ENCODE peak calls at places on chromosomes 13 and 19, in six cellular contexts. C, A, R, V, H and W are unnamed samples.

GRCh38 chr13:41384749-41385503 is 72.4 kb upstream of the RGCC start:
- DNase-seq in C (no peak), A (no peak), R (no peak), V (no peak), H (peak), W (no peak)

GRCh38 chr19:33740811-33741396 is 55.8 kb upstream of the KCTD15 start:
- DNase-seq in C (peak), A (peak), R (no peak), V (peak), H (peak), W (peak)

GRCh38 chr19:512548-513365 is 5.5 kb downstream of the TPGS1 start:
- DNase-seq in C (no peak), A (no peak), R (no peak), V (no peak), H (no peak), W (no peak)

GRCh38 chr19:5799247-5800241 is 5.3 kb upstream of the NRTN start:
- DNase-seq in C (no peak), A (no peak), R (no peak), V (peak), H (no peak), W (no peak)

GRCh38 chr13:20182231-20182846 is 10.4 kb downstream of the GJB2 start:
- DNase-seq in C (no peak), A (peak), R (no peak), V (no peak), H (peak), W (peak)

GRCh38 chr19:29479941-29480340 is 45.9 kb upstream of the VSTM2B start:
- DNase-seq in C (no peak), A (no peak), R (no peak), V (no peak), H (no peak), W (no peak)

GRCh38 chr19:13834308-13834790 is 39.1 kb downstream of the ZSWIM4 start:
- DNase-seq in C (no peak), A (peak), R (no peak), V (no peak), H (peak), W (no peak)

GRCh38 chr19:662207-662961 is 630 bp downstream of the RNF126 start:
- DNase-seq in C (no peak), A (peak), R (peak), V (peak), H (no peak), W (peak)

GRCh38 chr19:4197625-4198466 is 15.4 kb downstream of the ANKRD24 start:
- DNase-seq in C (no peak), A (no peak), R (no peak), V (no peak), H (no peak), W (no peak)

GRCh38 chr13:112877976-112878955 is 90.7 kb upstream of the MCF2L start:
- DNase-seq in C (no peak), A (no peak), R (no peak), V (no peak), H (no peak), W (no peak)

GRCh38 chr13:25085125-25085742 is 10.7 kb upstream of the PABPC3 start:
- DNase-seq in C (no peak), A (peak), R (peak), V (peak), H (peak), W (peak)

GRCh38 chr19:2805991-2806649 is 13.5 kb upstream of the ZNF554 start:
- DNase-seq in C (no peak), A (no peak), R (no peak), V (no peak), H (no peak), W (no peak)

GRCh38 chr19:1057185-1057857 is 9.6 kb upstream of the ARHGAP45 start:
- DNase-seq in C (no peak), A (peak), R (no peak), V (no peak), H (peak), W (peak)

DNA sequence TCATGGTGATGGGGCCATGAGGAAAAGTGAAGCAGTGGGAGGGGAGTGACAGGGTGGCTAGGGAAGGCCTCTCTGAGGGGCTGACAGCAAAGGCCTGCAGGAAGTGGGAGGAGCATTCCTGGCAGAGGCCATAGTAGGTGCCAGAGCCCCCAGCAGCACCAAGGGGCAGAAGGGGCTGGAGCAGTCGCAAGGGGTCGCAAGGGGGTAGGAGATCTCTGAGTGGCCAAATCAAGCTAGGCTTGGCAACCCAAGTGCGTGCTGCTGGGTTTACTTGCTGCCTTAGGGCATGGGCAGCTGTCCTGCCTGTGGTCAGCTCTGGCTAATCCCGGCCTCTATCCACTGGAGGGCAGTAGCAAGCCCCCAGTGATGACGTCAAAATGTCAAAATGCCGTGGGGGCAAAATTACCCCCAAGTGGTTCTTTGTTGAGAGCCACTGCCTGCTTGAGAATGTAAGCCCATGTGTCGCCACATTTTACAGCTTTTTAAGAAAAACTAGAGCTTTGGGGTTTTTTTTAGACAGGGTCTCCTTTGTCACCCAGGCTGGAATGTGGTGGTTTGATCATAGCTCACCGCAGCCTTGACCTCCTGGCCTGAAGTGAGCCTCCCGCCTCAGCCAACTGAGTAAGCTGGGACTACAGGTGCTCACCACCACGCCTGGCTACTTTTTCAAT is 11.8 kb downstream of the CCDC97 start:
- DNase-seq in C (peak), A (peak), R (peak), V (no peak), H (peak), W (peak)
- TF ChIP-seq CTCF in C (peak), A (peak), R (peak), V (peak), H (peak), W (peak)

DNA sequence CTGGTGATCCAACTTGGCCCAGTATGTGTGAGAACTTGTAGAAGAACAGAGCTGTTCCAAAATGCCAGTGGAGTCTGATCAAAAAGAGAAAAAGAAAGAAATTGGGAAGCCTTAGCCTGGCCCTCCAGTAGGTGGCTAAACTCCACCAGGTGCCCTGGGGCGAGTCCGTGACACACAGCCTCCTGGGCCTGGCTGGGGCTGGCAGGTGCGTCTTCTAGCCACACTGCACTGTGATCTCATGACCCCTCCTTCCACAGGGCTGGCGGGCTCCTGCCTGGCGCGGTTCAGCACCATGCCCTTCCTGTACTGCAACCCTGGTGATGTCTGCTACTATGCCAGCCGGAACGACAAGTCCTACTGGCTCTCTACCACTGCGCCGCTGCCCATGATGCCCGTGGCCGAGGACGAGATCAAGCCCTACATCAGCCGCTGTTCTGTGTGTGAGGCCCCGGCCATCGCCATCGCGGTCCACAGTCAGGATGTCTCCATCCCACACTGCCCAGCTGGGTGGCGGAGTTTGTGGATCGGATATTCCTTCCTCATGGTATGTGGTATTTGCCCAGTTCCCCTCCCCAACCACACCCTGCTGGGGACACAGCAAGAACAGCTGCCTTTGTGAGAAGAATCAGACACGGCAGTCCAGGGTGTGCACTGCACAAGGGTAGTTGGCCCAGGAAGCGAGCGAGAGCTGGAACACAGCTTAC is 53.7 kb downstream of the RAB20 start:
- DNase-seq in C (no peak), A (peak), R (peak), V (peak), H (no peak), W (peak)
- TF ChIP-seq CTCF in C (no peak), A (no peak), R (no peak), V (peak), H (peak), W (peak)

GRCh38 chr19:15250635-15250993 is 18.4 kb upstream of the EPHX3 start:
- DNase-seq in C (no peak), A (no peak), R (no peak), V (no peak), H (no peak), W (no peak)

GRCh38 chr19:15251010-15251748 is 18.9 kb upstream of the EPHX3 start:
- DNase-seq in C (no peak), A (peak), R (no peak), V (no peak), H (peak), W (no peak)

GRCh38 chr19:15252398-15253018 is 20.3 kb upstream of the EPHX3 start:
- DNase-seq in C (no peak), A (peak), R (no peak), V (no peak), H (peak), W (no peak)

GRCh38 chr19:15253076-15253475 is 20.8 kb upstream of the EPHX3 start:
- DNase-seq in C (no peak), A (no peak), R (no peak), V (no peak), H (no peak), W (no peak)

DNA sequence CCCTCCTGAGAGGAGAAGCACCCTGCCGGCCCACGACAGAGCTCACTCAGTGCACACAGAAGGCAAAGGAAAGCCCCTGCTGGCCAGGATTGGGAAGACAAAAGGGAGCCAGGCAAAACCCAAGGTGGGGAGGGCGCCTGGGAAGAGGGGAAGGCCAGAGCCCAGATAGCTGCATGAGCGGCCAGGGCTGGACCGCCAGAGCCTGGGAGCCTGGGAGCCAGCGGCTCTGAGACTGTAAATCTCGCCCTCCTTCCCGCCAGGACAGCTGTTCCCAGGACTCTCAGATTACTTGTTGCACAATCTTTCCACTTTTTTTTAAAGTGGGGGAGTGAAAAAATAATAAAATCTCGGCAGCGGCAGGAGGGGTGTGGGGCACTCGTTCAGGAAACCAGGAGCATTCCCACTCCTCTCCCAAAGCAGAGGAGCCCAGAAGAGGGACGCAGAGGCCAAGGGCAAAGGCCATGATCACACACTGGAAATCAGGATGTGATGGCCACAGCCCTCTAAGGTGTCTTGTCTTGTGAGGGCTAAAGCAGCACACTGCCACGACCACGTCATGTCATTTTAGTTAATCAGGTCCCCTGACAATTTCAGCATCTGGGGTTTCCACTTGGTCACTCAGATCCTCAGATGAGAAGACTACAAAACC is 19.6 kb upstream of the EPHX3 start:
- DNase-seq in C (peak), A (peak), R (peak), V (peak), H (peak), W (peak)
- TF ChIP-seq CTCF in C (peak), A (peak), R (peak), V (no peak), H (peak), W (no peak)

GRCh38 chr13:43116242-43116641 is 92.9 kb downstream of the DNAJC15 start:
- DNase-seq in C (no peak), A (no peak), R (no peak), V (no peak), H (no peak), W (no peak)
- TF ChIP-seq CTCF in C (peak), A (peak), R (no peak), V (no peak), H (no peak), W (no peak)

GRCh38 chr19:50255115-50255514 is 51.7 kb downstream of the MYH14 start:
- DNase-seq in C (no peak), A (no peak), R (no peak), V (no peak), H (no peak), W (no peak)
- TF ChIP-seq CTCF in C (no peak), A (no peak), R (no peak), V (no peak), H (peak), W (no peak)

GRCh38 chr19:18683109-18683954 is at the start of gene CRTC1:
- DNase-seq in C (peak), A (peak), R (peak), V (peak), H (peak), W (peak)
- TF ChIP-seq CTCF in C (no peak), A (no peak), R (no peak), V (no peak), H (no peak), W (no peak)